ENCODE peak calls at places on chromosomes 13 and 19, in ten cellular contexts. One of them, this sample, is unnamed.

GRCh38 chr19:46634045-46634655 is 1.9 kb downstream of the GNG8 start:
- DNase-seq in left ventricle myocardium inferior: peak; percentile 65
- DNase-seq in stomach: peak; percentile 96
- DNase-seq in endodermal cell: peak; percentile 99
- DNase-seq in PC-3: peak; percentile 84
- DNase-seq in right lobe of liver: peak; percentile 82
- DNase-seq in RWPE1: peak; percentile 96
- DNase-seq in transverse colon: peak; percentile 97
- DNase-seq in CD8-positive, alpha-beta T cell: peak; percentile 96
- DNase-seq in heart right ventricle: peak; percentile 58
- DNase-seq in this sample: peak; percentile 92

GRCh38 chr19:609001-609340 is 19.3 kb downstream of the HCN2 start:
- DNase-seq in left ventricle myocardium inferior: peak; percentile 65
- DNase-seq in stomach: peak; percentile 65
- DNase-seq in endodermal cell: no peak
- DNase-seq in PC-3: peak; percentile 8
- DNase-seq in right lobe of liver: peak; percentile 51
- DNase-seq in RWPE1: no peak
- DNase-seq in transverse colon: peak; percentile 57
- DNase-seq in CD8-positive, alpha-beta T cell: no peak
- DNase-seq in heart right ventricle: no peak
- DNase-seq in this sample: no peak

GRCh38 chr13:22736768-22737092 is 444.0 kb upstream of the SGCG start:
- DNase-seq in left ventricle myocardium inferior: no peak
- DNase-seq in stomach: no peak
- DNase-seq in endodermal cell: no peak
- DNase-seq in PC-3: no peak
- DNase-seq in right lobe of liver: no peak
- DNase-seq in RWPE1: no peak
- DNase-seq in transverse colon: no peak
- DNase-seq in CD8-positive, alpha-beta T cell: no peak
- DNase-seq in heart right ventricle: no peak
- DNase-seq in this sample: no peak

GRCh38 chr13:50386527-50387123 is 371.4 kb downstream of the KCNRG start:
- DNase-seq in left ventricle myocardium inferior: peak; percentile 25
- DNase-seq in stomach: no peak
- DNase-seq in endodermal cell: no peak
- DNase-seq in PC-3: peak; percentile 12
- DNase-seq in right lobe of liver: no peak
- DNase-seq in RWPE1: no peak
- DNase-seq in transverse colon: no peak
- DNase-seq in CD8-positive, alpha-beta T cell: no peak
- DNase-seq in heart right ventricle: no peak
- DNase-seq in this sample: no peak

GRCh38 chr13:99151516-99151915 is 49.1 kb upstream of the UBAC2 start:
- DNase-seq in left ventricle myocardium inferior: no peak
- DNase-seq in stomach: no peak
- DNase-seq in endodermal cell: no peak
- DNase-seq in PC-3: peak; percentile 88
- DNase-seq in right lobe of liver: no peak
- DNase-seq in RWPE1: peak; percentile 80
- DNase-seq in transverse colon: no peak
- DNase-seq in CD8-positive, alpha-beta T cell: no peak
- DNase-seq in heart right ventricle: no peak
- DNase-seq in this sample: peak; percentile 22

GRCh38 chr13:24087611-24088235 is 72.8 kb upstream of the SPATA13 start:
- DNase-seq in left ventricle myocardium inferior: no peak
- DNase-seq in stomach: peak; percentile 87
- DNase-seq in endodermal cell: no peak
- DNase-seq in PC-3: no peak
- DNase-seq in right lobe of liver: peak; percentile 58
- DNase-seq in RWPE1: no peak
- DNase-seq in transverse colon: peak; percentile 68
- DNase-seq in CD8-positive, alpha-beta T cell: no peak
- DNase-seq in heart right ventricle: peak; percentile 13
- DNase-seq in this sample: no peak

GRCh38 chr19:51566489-51567100 is 4.5 kb upstream of the ZNF175 start:
- DNase-seq in left ventricle myocardium inferior: no peak
- DNase-seq in stomach: no peak
- DNase-seq in endodermal cell: no peak
- DNase-seq in PC-3: peak; percentile 70
- DNase-seq in right lobe of liver: no peak
- DNase-seq in RWPE1: no peak
- DNase-seq in transverse colon: no peak
- DNase-seq in CD8-positive, alpha-beta T cell: no peak
- DNase-seq in heart right ventricle: no peak
- DNase-seq in this sample: no peak

GRCh38 chr13:36211567-36211966 is 2.8 kb downstream of the SOHLH2 start:
- DNase-seq in left ventricle myocardium inferior: no peak
- DNase-seq in stomach: no peak
- DNase-seq in endodermal cell: no peak
- DNase-seq in PC-3: no peak
- DNase-seq in right lobe of liver: no peak
- DNase-seq in RWPE1: no peak
- DNase-seq in transverse colon: no peak
- DNase-seq in CD8-positive, alpha-beta T cell: no peak
- DNase-seq in heart right ventricle: no peak
- DNase-seq in this sample: no peak

GRCh38 chr13:34748561-34748960 is 193.5 kb upstream of the NBEA start:
- DNase-seq in left ventricle myocardium inferior: no peak
- DNase-seq in stomach: no peak
- DNase-seq in endodermal cell: no peak
- DNase-seq in PC-3: no peak
- DNase-seq in right lobe of liver: no peak
- DNase-seq in RWPE1: no peak
- DNase-seq in transverse colon: no peak
- DNase-seq in CD8-positive, alpha-beta T cell: no peak
- DNase-seq in heart right ventricle: no peak
- DNase-seq in this sample: no peak

GRCh38 chr19:41705393-41706174 is 2.8 kb upstream of the CEACAM5 start:
- DNase-seq in left ventricle myocardium inferior: peak; percentile 18
- DNase-seq in stomach: no peak
- DNase-seq in endodermal cell: peak; percentile 91
- DNase-seq in PC-3: peak; percentile 56
- DNase-seq in right lobe of liver: no peak
- DNase-seq in RWPE1: peak; percentile 26
- DNase-seq in transverse colon: peak; percentile 55
- DNase-seq in CD8-positive, alpha-beta T cell: peak; percentile 36
- DNase-seq in heart right ventricle: no peak
- DNase-seq in this sample: peak; percentile 26

GRCh38 chr19:41706741-41707501 is 1.5 kb upstream of the CEACAM5 start:
- DNase-seq in left ventricle myocardium inferior: peak; percentile 23
- DNase-seq in stomach: peak; percentile 79
- DNase-seq in endodermal cell: peak; percentile 95
- DNase-seq in PC-3: peak; percentile 71
- DNase-seq in right lobe of liver: peak; percentile 68
- DNase-seq in RWPE1: peak; percentile 69
- DNase-seq in transverse colon: peak; percentile 87
- DNase-seq in CD8-positive, alpha-beta T cell: peak; percentile 70
- DNase-seq in heart right ventricle: no peak
- DNase-seq in this sample: peak; percentile 66

GRCh38 chr19:41707871-41708371 is 505 bp upstream of the CEACAM5 start:
- DNase-seq in left ventricle myocardium inferior: no peak
- DNase-seq in stomach: no peak
- DNase-seq in endodermal cell: peak; percentile 13
- DNase-seq in PC-3: no peak
- DNase-seq in right lobe of liver: no peak
- DNase-seq in RWPE1: no peak
- DNase-seq in transverse colon: peak; percentile 13
- DNase-seq in CD8-positive, alpha-beta T cell: no peak
- DNase-seq in heart right ventricle: no peak
- DNase-seq in this sample: peak; percentile 38

GRCh38 chr19:41708481-41708880 is at the start of gene CEACAM5:
- DNase-seq in left ventricle myocardium inferior: no peak
- DNase-seq in stomach: no peak
- DNase-seq in endodermal cell: no peak
- DNase-seq in PC-3: no peak
- DNase-seq in right lobe of liver: no peak
- DNase-seq in RWPE1: no peak
- DNase-seq in transverse colon: peak; percentile 91
- DNase-seq in CD8-positive, alpha-beta T cell: no peak
- DNase-seq in heart right ventricle: no peak
- DNase-seq in this sample: peak; percentile 11

GRCh38 chr19:41707502-41707812 is 969 bp upstream of the CEACAM5 start:
- DNase-seq in left ventricle myocardium inferior: no peak
- DNase-seq in stomach: no peak
- DNase-seq in endodermal cell: peak; percentile 51
- DNase-seq in PC-3: peak; percentile 38
- DNase-seq in right lobe of liver: no peak
- DNase-seq in RWPE1: no peak
- DNase-seq in transverse colon: peak; percentile 44
- DNase-seq in CD8-positive, alpha-beta T cell: no peak
- DNase-seq in heart right ventricle: no peak
- DNase-seq in this sample: peak; percentile 22
- H3K27ac ChIP-seq in left ventricle myocardium inferior: no peak overlapping the region
- H3K27ac ChIP-seq in stomach: no peak overlapping the region
- H3K27ac ChIP-seq in endodermal cell: no peak overlapping the region
- H3K27ac ChIP-seq in PC-3: no peak overlapping the region
- H3K27ac ChIP-seq in right lobe of liver: no peak overlapping the region
- H3K27ac ChIP-seq in RWPE1: no peak overlapping the region
- H3K27ac ChIP-seq in transverse colon: peak overlapping the region; percentile 87
- H3K27ac ChIP-seq in CD8-positive, alpha-beta T cell: no peak overlapping the region
- H3K27ac ChIP-seq in heart right ventricle: no peak overlapping the region
- H3K27ac ChIP-seq in this sample: no peak overlapping the region

GRCh38 chr13:90362718-90363117 is 984.8 kb upstream of the MIR17HG start:
- DNase-seq in left ventricle myocardium inferior: no peak
- DNase-seq in stomach: no peak
- DNase-seq in endodermal cell: no peak
- DNase-seq in PC-3: no peak
- DNase-seq in right lobe of liver: no peak
- DNase-seq in RWPE1: no peak
- DNase-seq in transverse colon: no peak
- DNase-seq in CD8-positive, alpha-beta T cell: no peak
- DNase-seq in heart right ventricle: no peak
- DNase-seq in this sample: no peak

GRCh38 chr13:90360785-90361184 is 986.7 kb upstream of the MIR17HG start:
- DNase-seq in left ventricle myocardium inferior: no peak
- DNase-seq in stomach: no peak
- DNase-seq in endodermal cell: no peak
- DNase-seq in PC-3: no peak
- DNase-seq in right lobe of liver: no peak
- DNase-seq in RWPE1: no peak
- DNase-seq in transverse colon: no peak
- DNase-seq in CD8-positive, alpha-beta T cell: no peak
- DNase-seq in heart right ventricle: no peak
- DNase-seq in this sample: no peak

GRCh38 chr13:90365130-90365529 is 982.4 kb upstream of the MIR17HG start:
- DNase-seq in left ventricle myocardium inferior: no peak
- DNase-seq in stomach: no peak
- DNase-seq in endodermal cell: no peak
- DNase-seq in PC-3: no peak
- DNase-seq in right lobe of liver: no peak
- DNase-seq in RWPE1: no peak
- DNase-seq in transverse colon: no peak
- DNase-seq in CD8-positive, alpha-beta T cell: no peak
- DNase-seq in heart right ventricle: no peak
- DNase-seq in this sample: no peak
- TF ChIP-seq CTCF in left ventricle myocardium inferior: peak; percentile 54
- TF ChIP-seq CTCF in stomach: no peak
- TF ChIP-seq CTCF in endodermal cell: peak; percentile 48
- TF ChIP-seq CTCF in PC-3: peak; percentile 40
- TF ChIP-seq CTCF in right lobe of liver: no peak
- TF ChIP-seq CTCF in RWPE1: peak; percentile 17
- TF ChIP-seq CTCF in transverse colon: no peak
- TF ChIP-seq CTCF in CD8-positive, alpha-beta T cell: no peak
- TF ChIP-seq CTCF in heart right ventricle: peak; percentile 51
- TF ChIP-seq CTCF in this sample: no peak

GRCh38 chr19:38658462-38659306 is 11.2 kb downstream of the ACTN4 start:
- DNase-seq in left ventricle myocardium inferior: no peak
- DNase-seq in stomach: peak; percentile 63
- DNase-seq in endodermal cell: no peak
- DNase-seq in PC-3: peak; percentile 97
- DNase-seq in right lobe of liver: no peak
- DNase-seq in RWPE1: peak; percentile 91
- DNase-seq in transverse colon: peak; percentile 56
- DNase-seq in CD8-positive, alpha-beta T cell: no peak
- DNase-seq in heart right ventricle: peak; percentile 74
- DNase-seq in this sample: no peak
- H3K27ac ChIP-seq in left ventricle myocardium inferior: peak overlapping the region; percentile 95
- H3K27ac ChIP-seq in stomach: peak overlapping the region; percentile 99
- H3K27ac ChIP-seq in endodermal cell: peak overlapping the region; percentile 50
- H3K27ac ChIP-seq in PC-3: peak overlapping the region; percentile 99
- H3K27ac ChIP-seq in right lobe of liver: peak overlapping the region; percentile 63
- H3K27ac ChIP-seq in RWPE1: peak overlapping the region; percentile 98
- H3K27ac ChIP-seq in transverse colon: peak overlapping the region; percentile 100
- H3K27ac ChIP-seq in CD8-positive, alpha-beta T cell: no peak overlapping the region
- H3K27ac ChIP-seq in heart right ventricle: peak overlapping the region; percentile 99
- H3K27ac ChIP-seq in this sample: peak overlapping the region; percentile 99

GRCh38 chr19:8697671-8698432 is 743 bp downstream of the ACTL9 start:
- DNase-seq in left ventricle myocardium inferior: no peak
- DNase-seq in stomach: no peak
- DNase-seq in endodermal cell: peak; percentile 87
- DNase-seq in PC-3: no peak
- DNase-seq in right lobe of liver: no peak
- DNase-seq in RWPE1: no peak
- DNase-seq in transverse colon: no peak
- DNase-seq in CD8-positive, alpha-beta T cell: no peak
- DNase-seq in heart right ventricle: no peak
- DNase-seq in this sample: no peak
- TF ChIP-seq CTCF in left ventricle myocardium inferior: no peak
- TF ChIP-seq CTCF in stomach: no peak
- TF ChIP-seq CTCF in endodermal cell: peak; percentile 68
- TF ChIP-seq CTCF in PC-3: peak; percentile 56
- TF ChIP-seq CTCF in right lobe of liver: no peak
- TF ChIP-seq CTCF in RWPE1: no peak
- TF ChIP-seq CTCF in transverse colon: no peak
- TF ChIP-seq CTCF in CD8-positive, alpha-beta T cell: no peak
- TF ChIP-seq CTCF in heart right ventricle: no peak
- TF ChIP-seq CTCF in this sample: no peak

This sample was measured in coronary artery.